ENCODE peak calls at places on chromosome 3, in eight cellular contexts. W is left ventricle myocardium inferior, I is lung, Q is fibroblast of lung, G is breast epithelium, L is heart left ventricle, H is Peyer's patch, E is tibial artery. Y is an unnamed sample.

GRCh38 chr3:18434731-18435130 is 9.6 kb upstream of the SATB1 start:
- DNase-seq in W (no peak), I (no peak), Q (no peak), G (no peak), L (no peak), H (no peak), E (no peak), Y (no peak)

GRCh38 chr3:130490246-130490645 is 26.7 kb upstream of the COL6A6 start:
- DNase-seq in W (no peak), I (no peak), Q (peak), G (no peak), L (no peak), H (no peak), E (no peak), Y (no peak)

GRCh38 chr3:11005686-11006256 is 13.2 kb downstream of the SLC6A1 start:
- DNase-seq in W (no peak), I (no peak), Q (no peak), G (no peak), L (no peak), H (no peak), E (no peak), Y (no peak)

GRCh38 chr3:18645603-18646002 is 220.5 kb upstream of the SATB1 start:
- DNase-seq in W (no peak), I (no peak), Q (no peak), G (no peak), L (no peak), H (no peak), E (no peak), Y (no peak)

GRCh38 chr3:3603351-3603750 is 195.9 kb upstream of the LRRN1 start:
- DNase-seq in W (no peak), I (no peak), Q (peak), G (no peak), L (no peak), H (no peak), E (no peak), Y (no peak)

GRCh38 chr3:49476563-49476962 is 6.5 kb downstream of the DAG1 start:
- DNase-seq in W (no peak), I (no peak), Q (peak), G (no peak), L (no peak), H (no peak), E (no peak), Y (no peak)

GRCh38 chr3:16309558-16309957 is 44.5 kb downstream of the OXNAD1 start:
- DNase-seq in W (no peak), I (no peak), Q (peak), G (no peak), L (no peak), H (no peak), E (no peak), Y (peak)

GRCh38 chr3:172617013-172617706 is 93.7 kb downstream of the NCEH1 start:
- DNase-seq in W (no peak), I (no peak), Q (no peak), G (no peak), L (no peak), H (no peak), E (no peak), Y (no peak)

GRCh38 chr3:112373476-112373875 is 40.5 kb downstream of the CD200 start:
- DNase-seq in W (no peak), I (no peak), Q (no peak), G (no peak), L (no peak), H (no peak), E (no peak), Y (no peak)

GRCh38 chr3:187025254-187025655 is 94.9 kb downstream of the ST6GAL1 start:
- DNase-seq in W (no peak), I (no peak), Q (no peak), G (no peak), L (no peak), H (peak), E (no peak), Y (no peak)

GRCh38 chr3:18423401-18424212 is 1.5 kb downstream of the SATB1 start:
- DNase-seq in W (peak), I (no peak), Q (peak), G (no peak), L (peak), H (peak), E (peak), Y (no peak)

GRCh38 chr3:29338377-29338776 is 57.5 kb downstream of the RBMS3 start:
- DNase-seq in W (no peak), I (no peak), Q (no peak), G (no peak), L (no peak), H (no peak), E (no peak), Y (no peak)

GRCh38 chr3:13403213-13403817 is 16.8 kb downstream of the NUP210 start:
- DNase-seq in W (no peak), I (no peak), Q (no peak), G (no peak), L (no peak), H (no peak), E (no peak), Y (no peak)

GRCh38 chr3:142785996-142786395 is 62.2 kb downstream of the TRPC1 start:
- DNase-seq in W (no peak), I (no peak), Q (no peak), G (no peak), L (no peak), H (no peak), E (no peak), Y (no peak)

GRCh38 chr3:18652781-18653180 is 227.6 kb upstream of the SATB1 start:
- DNase-seq in W (no peak), I (no peak), Q (no peak), G (no peak), L (no peak), H (no peak), E (no peak), Y (no peak)

GRCh38 chr3:164451083-164451910 is 627.0 kb downstream of the SI start:
- DNase-seq in W (peak), I (no peak), Q (no peak), G (no peak), L (peak), H (no peak), E (peak), Y (no peak)

GRCh38 chr3:192187485-192188051 is 539.8 kb downstream of the FGF12 start:
- DNase-seq in W (no peak), I (no peak), Q (peak), G (no peak), L (no peak), H (no peak), E (no peak), Y (no peak)

GRCh38 chr3:72311425-72311824 is 526.5 kb upstream of the PROK2 start:
- DNase-seq in W (no peak), I (no peak), Q (no peak), G (no peak), L (no peak), H (no peak), E (no peak), Y (no peak)
- H3K27ac ChIP-seq in W (peak), I (peak), Q (no peak), G (no peak), L (no peak), H (peak), E (no peak), Y (no peak)

GRCh38 chr3:56260262-56260661 is 208.0 kb downstream of the ERC2 start:
- DNase-seq in W (no peak), I (no peak), Q (no peak), G (no peak), L (no peak), H (no peak), E (no peak), Y (no peak)
- TF ChIP-seq CTCF in W (no peak), I (no peak), Q (no peak), G (no peak), L (no peak), H (no peak), E (no peak), Y (no peak)

GRCh38 chr3:37139567-37140052 is 34.8 kb downstream of the LRRFIP2 start:
- DNase-seq in W (no peak), I (no peak), Q (no peak), G (no peak), L (no peak), H (peak), E (no peak), Y (no peak)
- H3K27ac ChIP-seq in W (peak), I (no peak), Q (no peak), G (no peak), L (peak), H (no peak), E (no peak), Y (no peak)

DNA sequence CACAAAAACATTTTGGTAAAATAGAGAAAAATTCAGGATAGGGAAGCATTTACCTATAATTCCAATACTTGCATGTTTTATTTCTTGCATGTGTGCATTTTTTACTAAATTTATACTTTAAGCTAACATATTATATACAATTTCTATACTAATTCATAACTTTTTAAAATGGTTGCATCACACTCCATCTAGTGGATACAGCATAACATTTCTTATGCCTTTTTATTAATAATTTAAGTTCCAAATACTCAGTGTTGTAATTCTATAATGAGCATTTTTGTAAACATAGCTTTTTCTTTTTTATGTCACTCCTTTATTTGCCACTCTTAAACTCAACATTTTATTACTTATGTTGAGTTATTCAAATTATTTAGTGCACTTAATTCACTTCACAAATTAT is 477.7 kb downstream of the ZBBX start:
- DNase-seq in W (no peak), I (no peak), Q (no peak), G (no peak), L (no peak), H (no peak), E (no peak), Y (no peak)
- TF ChIP-seq CTCF in W (no peak), I (no peak), Q (no peak), G (no peak), L (no peak), H (no peak), E (no peak), Y (peak)

GRCh38 chr3:158105124-158105709 is 1.0 kb downstream of the SHOX2 start:
- DNase-seq in W (no peak), I (no peak), Q (no peak), G (no peak), L (no peak), H (no peak), E (peak), Y (no peak)

GRCh38 chr3:158107508-158108095 is 1.4 kb upstream of the SHOX2 start:
- DNase-seq in W (no peak), I (no peak), Q (no peak), G (no peak), L (no peak), H (no peak), E (no peak), Y (no peak)

GRCh38 chr3:158105710-158106438 is at the start of gene SHOX2:
- DNase-seq in W (no peak), I (no peak), Q (peak), G (no peak), L (peak), H (peak), E (peak), Y (no peak)

GRCh38 chr3:158108596-158108995 is 1.3 kb upstream of the RSRC1 start:
- DNase-seq in W (no peak), I (no peak), Q (no peak), G (no peak), L (no peak), H (no peak), E (no peak), Y (no peak)

DNA sequence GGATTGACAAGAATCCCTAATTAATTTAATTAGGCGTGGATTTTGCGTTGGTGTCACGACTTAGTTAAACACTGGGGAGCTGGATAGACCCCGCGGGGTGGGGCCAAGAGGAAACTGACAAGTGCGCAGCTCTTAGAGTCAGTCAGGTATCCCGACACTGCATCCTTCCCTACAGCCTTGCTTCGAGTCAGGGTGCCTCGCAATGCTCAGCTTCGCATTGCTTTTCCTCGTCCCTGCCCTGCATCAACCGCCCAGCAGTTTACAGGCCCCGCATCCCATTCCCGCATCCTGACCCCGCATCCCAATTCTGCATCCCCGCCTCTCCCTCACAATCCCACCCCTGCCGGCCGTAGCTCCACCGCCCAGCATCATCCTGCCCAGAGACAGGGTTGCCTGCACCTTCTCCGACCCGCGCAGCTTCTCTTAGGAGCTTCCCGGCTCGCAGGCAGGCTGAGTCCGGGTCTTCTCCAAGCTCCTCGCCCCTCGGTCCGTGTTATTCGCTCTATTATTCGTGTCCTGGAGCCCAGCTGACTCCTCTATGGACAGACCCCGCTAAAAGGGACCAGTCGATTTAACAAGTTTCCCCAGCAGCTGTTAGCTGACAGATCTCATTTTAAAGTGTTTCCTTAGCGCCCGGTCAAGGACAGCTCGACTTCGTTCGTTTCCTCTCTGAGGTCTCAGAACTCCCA is 697 bp upstream of the SHOX2 start:
- DNase-seq in W (no peak), I (no peak), Q (no peak), G (no peak), L (no peak), H (no peak), E (no peak), Y (no peak)
- H3K27ac ChIP-seq in W (no peak), I (no peak), Q (no peak), G (no peak), L (no peak), H (no peak), E (peak), Y (no peak)

GRCh38 chr3:189160519-189161309 is 11.1 kb upstream of the TPRG1 start:
- DNase-seq in W (no peak), I (no peak), Q (no peak), G (no peak), L (no peak), H (no peak), E (no peak), Y (peak)

GRCh38 chr3:189167027-189167766 is 4.6 kb upstream of the TPRG1 start:
- DNase-seq in W (no peak), I (peak), Q (no peak), G (no peak), L (no peak), H (peak), E (no peak), Y (peak)

GRCh38 chr3:189168711-189169110 is 3.1 kb upstream of the TPRG1 start:
- DNase-seq in W (no peak), I (peak), Q (no peak), G (no peak), L (no peak), H (no peak), E (no peak), Y (no peak)

GRCh38 chr3:189166334-189166733 is 5.4 kb upstream of the TPRG1 start:
- DNase-seq in W (no peak), I (no peak), Q (no peak), G (no peak), L (no peak), H (no peak), E (no peak), Y (no peak)

DNA sequence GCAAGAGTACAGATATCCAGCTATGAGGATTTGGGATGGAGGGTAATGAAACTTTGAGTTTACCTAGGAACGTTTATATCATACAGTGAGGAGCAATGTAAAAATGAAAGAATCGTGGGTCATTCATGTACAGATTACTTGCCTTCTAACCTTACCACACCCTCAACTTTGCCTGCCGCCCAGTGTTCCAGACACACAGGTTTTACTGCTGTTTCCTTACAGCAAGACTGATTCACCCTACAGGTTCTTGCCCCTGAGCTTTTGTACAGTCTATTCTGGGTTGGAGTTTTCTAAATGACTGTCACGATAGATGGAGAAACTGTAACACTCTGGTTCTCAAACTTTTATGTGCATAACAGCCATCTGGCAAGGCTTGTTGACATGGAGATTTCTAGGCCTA is 6.7 kb upstream of the TPRG1 start:
- DNase-seq in W (no peak), I (no peak), Q (no peak), G (no peak), L (no peak), H (peak), E (no peak), Y (no peak)
- TF ChIP-seq CTCF in W (no peak), I (no peak), Q (no peak), G (no peak), L (no peak), H (no peak), E (no peak), Y (no peak)

GRCh38 chr3:123641505-123641904 is 56.7 kb upstream of the HACD2 start:
- DNase-seq in W (no peak), I (no peak), Q (no peak), G (no peak), L (no peak), H (no peak), E (peak), Y (no peak)
- H3K27ac ChIP-seq in W (no peak), I (no peak), Q (no peak), G (peak), L (no peak), H (no peak), E (peak), Y (no peak)

Y was measured in RWPE1.